ENCODE peak calls at places on chromosomes 16 and 17, in four cellular contexts. P is SW480, H is HuH-7.5, G is nucleus accumbens. U is an unnamed sample.

GRCh38 chr16:89115216-89115949 is 21.7 kb downstream of the ACSF3 start:
- DNase-seq in P (peak; percentile 56), H (no peak), G (peak; percentile 13), U (peak; percentile 36)

GRCh38 chr16:84228321-84228838 is 11.4 kb downstream of the KCNG4 start:
- DNase-seq in P (peak; percentile 74), H (peak; percentile 59), G (no peak), U (peak; percentile 8)

GRCh38 chr17:81512984-81513668 is 527 bp upstream of the ACTG1 start:
- DNase-seq in P (peak; percentile 84), H (no peak), G (peak; percentile 67), U (peak; percentile 80)

GRCh38 chr16:50372611-50373344 is 4.0 kb upstream of the BRD7 start:
- DNase-seq in P (peak; percentile 44), H (no peak), G (no peak), U (peak; percentile 18)

GRCh38 chr16:75376475-75376907 is 56.8 kb downstream of the CFDP1 start:
- DNase-seq in P (no peak), H (no peak), G (no peak), U (no peak)

GRCh38 chr16:82888616-82889015 is 261.8 kb downstream of the CDH13 start:
- DNase-seq in P (no peak), H (no peak), G (no peak), U (no peak)

GRCh38 chr16:4847774-4848587 is 700 bp downstream of the UBN1 start:
- DNase-seq in P (peak; percentile 52), H (no peak), G (peak; percentile 45), U (no peak)

GRCh38 chr17:59725691-59726090 is 18.2 kb downstream of the VMP1 start:
- DNase-seq in P (no peak), H (no peak), G (no peak), U (no peak)

GRCh38 chr16:50198802-50199410 is 45.8 kb downstream of the TENT4B start:
- DNase-seq in P (peak; percentile 21), H (no peak), G (no peak), U (no peak)